ENCODE peak calls at places on chromosomes 11 and 22, in eight cellular contexts. One of them, this sample, is unnamed.

GRCh38 chr11:66363187-66363601 is 8.4 kb downstream of the SLC29A2 start:
- DNase-seq in dorsolateral prefrontal cortex: no peak
- DNase-seq in NCI-H1930: no peak
- DNase-seq in T follicular helper cell: no peak
- DNase-seq in HuH-7: peak
- DNase-seq in sciatic nerve: no peak
- DNase-seq in heart right ventricle: peak
- DNase-seq in HuH-7.5: peak
- DNase-seq in this sample: no peak

GRCh38 chr22:47474464-47474863 is 712.0 kb downstream of the TBC1D22A start:
- DNase-seq in dorsolateral prefrontal cortex: no peak
- DNase-seq in NCI-H1930: no peak
- DNase-seq in T follicular helper cell: no peak
- DNase-seq in HuH-7: no peak
- DNase-seq in sciatic nerve: no peak
- DNase-seq in heart right ventricle: no peak
- DNase-seq in HuH-7.5: no peak
- DNase-seq in this sample: no peak

GRCh38 chr22:38578505-38578904 is 8.5 kb upstream of the DMC1 start:
- DNase-seq in dorsolateral prefrontal cortex: no peak
- DNase-seq in NCI-H1930: no peak
- DNase-seq in T follicular helper cell: no peak
- DNase-seq in HuH-7: no peak
- DNase-seq in sciatic nerve: no peak
- DNase-seq in heart right ventricle: no peak
- DNase-seq in HuH-7.5: no peak
- DNase-seq in this sample: no peak

GRCh38 chr11:10982695-10983492 is 125.0 kb upstream of the ZBED5 start:
- DNase-seq in dorsolateral prefrontal cortex: no peak
- DNase-seq in NCI-H1930: no peak
- DNase-seq in T follicular helper cell: no peak
- DNase-seq in HuH-7: no peak
- DNase-seq in sciatic nerve: no peak
- DNase-seq in heart right ventricle: no peak
- DNase-seq in HuH-7.5: no peak
- DNase-seq in this sample: no peak

GRCh38 chr22:43300891-43301676 is 42.1 kb downstream of the SCUBE1 start:
- DNase-seq in dorsolateral prefrontal cortex: no peak
- DNase-seq in NCI-H1930: no peak
- DNase-seq in T follicular helper cell: no peak
- DNase-seq in HuH-7: no peak
- DNase-seq in sciatic nerve: no peak
- DNase-seq in heart right ventricle: no peak
- DNase-seq in HuH-7.5: no peak
- DNase-seq in this sample: no peak

GRCh38 chr11:117075186-117075585 is 23.0 kb downstream of the SIK3 start:
- DNase-seq in dorsolateral prefrontal cortex: no peak
- DNase-seq in NCI-H1930: no peak
- DNase-seq in T follicular helper cell: no peak
- DNase-seq in HuH-7: no peak
- DNase-seq in sciatic nerve: no peak
- DNase-seq in heart right ventricle: no peak
- DNase-seq in HuH-7.5: no peak
- DNase-seq in this sample: no peak

GRCh38 chr11:12269104-12269441 is 108.3 kb upstream of the PARVA start:
- DNase-seq in dorsolateral prefrontal cortex: no peak
- DNase-seq in NCI-H1930: no peak
- DNase-seq in T follicular helper cell: no peak
- DNase-seq in HuH-7: no peak
- DNase-seq in sciatic nerve: no peak
- DNase-seq in heart right ventricle: no peak
- DNase-seq in HuH-7.5: no peak
- DNase-seq in this sample: peak

GRCh38 chr11:1546536-1547466 is 25.3 kb downstream of the DUSP8 start:
- DNase-seq in dorsolateral prefrontal cortex: peak
- DNase-seq in NCI-H1930: peak
- DNase-seq in T follicular helper cell: no peak
- DNase-seq in HuH-7: peak
- DNase-seq in sciatic nerve: no peak
- DNase-seq in heart right ventricle: peak
- DNase-seq in HuH-7.5: peak
- DNase-seq in this sample: peak

GRCh38 chr22:27107824-27108223 is 450.4 kb downstream of the MIAT start:
- DNase-seq in dorsolateral prefrontal cortex: no peak
- DNase-seq in NCI-H1930: no peak
- DNase-seq in T follicular helper cell: no peak
- DNase-seq in HuH-7: no peak
- DNase-seq in sciatic nerve: peak
- DNase-seq in heart right ventricle: peak
- DNase-seq in HuH-7.5: no peak
- DNase-seq in this sample: peak

GRCh38 chr22:27210111-27210739 is 552.8 kb downstream of the MIAT start:
- DNase-seq in dorsolateral prefrontal cortex: no peak
- DNase-seq in NCI-H1930: no peak
- DNase-seq in T follicular helper cell: no peak
- DNase-seq in HuH-7: no peak
- DNase-seq in sciatic nerve: no peak
- DNase-seq in heart right ventricle: no peak
- DNase-seq in HuH-7.5: no peak
- DNase-seq in this sample: no peak

GRCh38 chr22:45882881-45883810 is 93.8 kb downstream of the WNT7B start:
- DNase-seq in dorsolateral prefrontal cortex: no peak
- DNase-seq in NCI-H1930: no peak
- DNase-seq in T follicular helper cell: no peak
- DNase-seq in HuH-7: no peak
- DNase-seq in sciatic nerve: peak
- DNase-seq in heart right ventricle: peak
- DNase-seq in HuH-7.5: no peak
- DNase-seq in this sample: peak

GRCh38 chr22:26894362-26894761 is 237.0 kb downstream of the MIAT start:
- DNase-seq in dorsolateral prefrontal cortex: no peak
- DNase-seq in NCI-H1930: no peak
- DNase-seq in T follicular helper cell: no peak
- DNase-seq in HuH-7: no peak
- DNase-seq in sciatic nerve: no peak
- DNase-seq in heart right ventricle: no peak
- DNase-seq in HuH-7.5: no peak
- DNase-seq in this sample: no peak

GRCh38 chr22:38221908-38222796 is 20.4 kb downstream of the MAFF start:
- DNase-seq in dorsolateral prefrontal cortex: no peak
- DNase-seq in NCI-H1930: no peak
- DNase-seq in T follicular helper cell: no peak
- DNase-seq in HuH-7: no peak
- DNase-seq in sciatic nerve: peak
- DNase-seq in heart right ventricle: no peak
- DNase-seq in HuH-7.5: no peak
- DNase-seq in this sample: no peak

GRCh38 chr11:113623114-113623513 is 83.0 kb downstream of the TMPRSS5 start:
- DNase-seq in dorsolateral prefrontal cortex: no peak
- DNase-seq in NCI-H1930: no peak
- DNase-seq in T follicular helper cell: no peak
- DNase-seq in HuH-7: no peak
- DNase-seq in sciatic nerve: no peak
- DNase-seq in heart right ventricle: no peak
- DNase-seq in HuH-7.5: no peak
- DNase-seq in this sample: no peak

GRCh38 chr22:37225481-37225880 is 13.2 kb upstream of the SSTR3 start:
- DNase-seq in dorsolateral prefrontal cortex: no peak
- DNase-seq in NCI-H1930: no peak
- DNase-seq in T follicular helper cell: no peak
- DNase-seq in HuH-7: no peak
- DNase-seq in sciatic nerve: no peak
- DNase-seq in heart right ventricle: no peak
- DNase-seq in HuH-7.5: no peak
- DNase-seq in this sample: no peak

GRCh38 chr22:46626911-46627805 is 7.0 kb downstream of the GRAMD4 start:
- DNase-seq in dorsolateral prefrontal cortex: no peak
- DNase-seq in NCI-H1930: no peak
- DNase-seq in T follicular helper cell: no peak
- DNase-seq in HuH-7: no peak
- DNase-seq in sciatic nerve: no peak
- DNase-seq in heart right ventricle: peak
- DNase-seq in HuH-7.5: no peak
- DNase-seq in this sample: no peak

GRCh38 chr22:45007247-45007945 is 2.4 kb downstream of the PHF21B start:
- DNase-seq in dorsolateral prefrontal cortex: no peak
- DNase-seq in NCI-H1930: no peak
- DNase-seq in T follicular helper cell: no peak
- DNase-seq in HuH-7: peak
- DNase-seq in sciatic nerve: peak
- DNase-seq in heart right ventricle: peak
- DNase-seq in HuH-7.5: peak
- DNase-seq in this sample: peak

GRCh38 chr22:20130319-20130718 is 1.3 kb upstream of the ZDHHC8 start:
- DNase-seq in dorsolateral prefrontal cortex: peak
- DNase-seq in NCI-H1930: no peak
- DNase-seq in T follicular helper cell: no peak
- DNase-seq in HuH-7: no peak
- DNase-seq in sciatic nerve: no peak
- DNase-seq in heart right ventricle: no peak
- DNase-seq in HuH-7.5: no peak
- DNase-seq in this sample: no peak

GRCh38 chr11:22521226-22521625 is 104.4 kb downstream of the FANCF start:
- DNase-seq in dorsolateral prefrontal cortex: no peak
- DNase-seq in NCI-H1930: no peak
- DNase-seq in T follicular helper cell: no peak
- DNase-seq in HuH-7: no peak
- DNase-seq in sciatic nerve: no peak
- DNase-seq in heart right ventricle: no peak
- DNase-seq in HuH-7.5: no peak
- DNase-seq in this sample: no peak

GRCh38 chr11:94694309-94695060 is 73.7 kb upstream of the AMOTL1 start:
- DNase-seq in dorsolateral prefrontal cortex: no peak
- DNase-seq in NCI-H1930: no peak
- DNase-seq in T follicular helper cell: no peak
- DNase-seq in HuH-7: no peak
- DNase-seq in sciatic nerve: no peak
- DNase-seq in heart right ventricle: no peak
- DNase-seq in HuH-7.5: no peak
- DNase-seq in this sample: no peak

GRCh38 chr11:43557553-43558031 is 122.9 kb upstream of the HSD17B12 start:
- DNase-seq in dorsolateral prefrontal cortex: no peak
- DNase-seq in NCI-H1930: no peak
- DNase-seq in T follicular helper cell: no peak
- DNase-seq in HuH-7: no peak
- DNase-seq in sciatic nerve: no peak
- DNase-seq in heart right ventricle: no peak
- DNase-seq in HuH-7.5: no peak
- DNase-seq in this sample: no peak

GRCh38 chr11:120057028-120057330 is 80.9 kb downstream of the TRIM29 start:
- DNase-seq in dorsolateral prefrontal cortex: no peak
- DNase-seq in NCI-H1930: no peak
- DNase-seq in T follicular helper cell: no peak
- DNase-seq in HuH-7: no peak
- DNase-seq in sciatic nerve: no peak
- DNase-seq in heart right ventricle: no peak
- DNase-seq in HuH-7.5: no peak
- DNase-seq in this sample: no peak

GRCh38 chr11:35343033-35343598 is 76.2 kb downstream of the SLC1A2 start:
- DNase-seq in dorsolateral prefrontal cortex: no peak
- DNase-seq in NCI-H1930: no peak
- DNase-seq in T follicular helper cell: no peak
- DNase-seq in HuH-7: no peak
- DNase-seq in sciatic nerve: no peak
- DNase-seq in heart right ventricle: no peak
- DNase-seq in HuH-7.5: no peak
- DNase-seq in this sample: no peak

GRCh38 chr11:33692013-33692504 is 8.6 kb downstream of the C11orf91 start:
- DNase-seq in dorsolateral prefrontal cortex: peak
- DNase-seq in NCI-H1930: no peak
- DNase-seq in T follicular helper cell: no peak
- DNase-seq in HuH-7: no peak
- DNase-seq in sciatic nerve: peak
- DNase-seq in heart right ventricle: no peak
- DNase-seq in HuH-7.5: peak
- DNase-seq in this sample: peak

GRCh38 chr11:107385361-107385982 is 72.2 kb downstream of the CWF19L2 start:
- DNase-seq in dorsolateral prefrontal cortex: no peak
- DNase-seq in NCI-H1930: no peak
- DNase-seq in T follicular helper cell: no peak
- DNase-seq in HuH-7: peak
- DNase-seq in sciatic nerve: no peak
- DNase-seq in heart right ventricle: no peak
- DNase-seq in HuH-7.5: peak
- DNase-seq in this sample: no peak

GRCh38 chr22:50506611-50507420 is 686 bp downstream of the LMF2 start:
- DNase-seq in dorsolateral prefrontal cortex: no peak
- DNase-seq in NCI-H1930: no peak
- DNase-seq in T follicular helper cell: no peak
- DNase-seq in HuH-7: no peak
- DNase-seq in sciatic nerve: no peak
- DNase-seq in heart right ventricle: no peak
- DNase-seq in HuH-7.5: peak
- DNase-seq in this sample: peak

GRCh38 chr11:107563702-107564101 is 1.8 kb downstream of the ALKBH8 start:
- DNase-seq in dorsolateral prefrontal cortex: peak
- DNase-seq in NCI-H1930: no peak
- DNase-seq in T follicular helper cell: peak
- DNase-seq in HuH-7: peak
- DNase-seq in sciatic nerve: no peak
- DNase-seq in heart right ventricle: no peak
- DNase-seq in HuH-7.5: no peak
- DNase-seq in this sample: peak

GRCh38 chr11:68107689-68108088 is 13.5 kb downstream of the CHKA start:
- DNase-seq in dorsolateral prefrontal cortex: no peak
- DNase-seq in NCI-H1930: no peak
- DNase-seq in T follicular helper cell: no peak
- DNase-seq in HuH-7: peak
- DNase-seq in sciatic nerve: no peak
- DNase-seq in heart right ventricle: no peak
- DNase-seq in HuH-7.5: peak
- DNase-seq in this sample: no peak

GRCh38 chr11:27861706-27862430 is 161.6 kb upstream of the BDNF start:
- DNase-seq in dorsolateral prefrontal cortex: no peak
- DNase-seq in NCI-H1930: no peak
- DNase-seq in T follicular helper cell: no peak
- DNase-seq in HuH-7: no peak
- DNase-seq in sciatic nerve: no peak
- DNase-seq in heart right ventricle: no peak
- DNase-seq in HuH-7.5: no peak
- DNase-seq in this sample: peak

GRCh38 chr11:120295110-120295509 is 30.0 kb upstream of the TLCD5 start:
- DNase-seq in dorsolateral prefrontal cortex: no peak
- DNase-seq in NCI-H1930: no peak
- DNase-seq in T follicular helper cell: no peak
- DNase-seq in HuH-7: no peak
- DNase-seq in sciatic nerve: no peak
- DNase-seq in heart right ventricle: no peak
- DNase-seq in HuH-7.5: no peak
- DNase-seq in this sample: no peak

GRCh38 chr22:19565921-19566598 is 41.9 kb upstream of the CLDN5 start:
- DNase-seq in dorsolateral prefrontal cortex: no peak
- DNase-seq in NCI-H1930: no peak
- DNase-seq in T follicular helper cell: no peak
- DNase-seq in HuH-7: no peak
- DNase-seq in sciatic nerve: no peak
- DNase-seq in heart right ventricle: no peak
- DNase-seq in HuH-7.5: no peak
- DNase-seq in this sample: no peak

GRCh38 chr22:45896153-45896951 is 80.6 kb downstream of the WNT7B start:
- DNase-seq in dorsolateral prefrontal cortex: no peak
- DNase-seq in NCI-H1930: no peak
- DNase-seq in T follicular helper cell: no peak
- DNase-seq in HuH-7: no peak
- DNase-seq in sciatic nerve: no peak
- DNase-seq in heart right ventricle: peak
- DNase-seq in HuH-7.5: no peak
- DNase-seq in this sample: no peak

This sample was measured in uterus.